ENCODE peak calls at places on chromosomes 12 and 14, in seven cellular contexts. F is K562, L is HCT116, W is SK-N-SH, M is HepG2, G is GM12878, R is H1. A is an unnamed sample.

GRCh38 chr14:83561261-83561660 is 1968.7 kb upstream of the FLRT2 start:
- DNase-seq in W (no peak), M (no peak), F (no peak), G (no peak), L (no peak), R (no peak), A (no peak)

GRCh38 chr12:11731455-11731854 is 82.0 kb downstream of the ETV6 start:
- DNase-seq in G (no peak), M (no peak), F (no peak), L (no peak), R (no peak), W (no peak), A (no peak)

GRCh38 chr12:17928708-17929366 is 161.2 kb downstream of the RERGL start:
- DNase-seq in G (no peak), M (peak), F (no peak), R (no peak), L (peak), W (no peak), A (no peak)

GRCh38 chr12:108106599-108106998 is 22.5 kb upstream of the WSCD2 start:
- DNase-seq in M (no peak), F (no peak), W (no peak), G (no peak), L (no peak), R (no peak), A (no peak)

GRCh38 chr12:52346596-52346995 is 20.7 kb downstream of the KRT85 start:
- DNase-seq in M (no peak), R (no peak), G (peak), F (no peak), L (no peak), W (no peak), A (no peak)

GRCh38 chr12:48422060-48422459 is 50.3 kb upstream of the ANP32D start:
- DNase-seq in R (no peak), F (no peak), M (no peak), G (no peak), W (no peak), L (no peak), A (no peak)

GRCh38 chr12:110224379-110225304 is 56.4 kb upstream of the ATP2A2 start:
- DNase-seq in G (no peak), R (no peak), W (peak), M (peak), L (no peak), F (peak), A (peak)

GRCh38 chr14:99191663-99192621 is 80.1 kb downstream of the BCL11B start:
- DNase-seq in F (no peak), L (no peak), W (no peak), R (no peak), G (no peak), M (no peak), A (peak)

GRCh38 chr14:90999299-90999698 is 61.1 kb downstream of the RPS6KA5 start:
- DNase-seq in R (no peak), G (no peak), L (no peak), W (no peak), M (no peak), F (peak), A (no peak)

GRCh38 chr12:42442328-42442759 is 116.4 kb downstream of the PPHLN1 start:
- DNase-seq in W (no peak), R (peak), G (no peak), M (peak), L (no peak), F (peak), A (no peak)

GRCh38 chr12:107379852-107380567 is 286.7 kb upstream of the CRY1 start:
- DNase-seq in W (no peak), L (peak), R (no peak), G (no peak), F (no peak), M (peak), A (peak)

GRCh38 chr12:106342397-106343212 is 14.9 kb upstream of the POLR3B start:
- DNase-seq in F (no peak), W (no peak), L (no peak), G (no peak), R (no peak), M (peak), A (no peak)

GRCh38 chr14:90643982-90644510 is 172.2 kb downstream of the TTC7B start:
- DNase-seq in F (no peak), G (no peak), M (no peak), L (no peak), W (no peak), R (no peak), A (no peak)

GRCh38 chr14:74660167-74660566 is 48.1 kb upstream of the LTBP2 start:
- DNase-seq in R (no peak), F (peak), G (no peak), M (no peak), W (no peak), L (no peak), A (no peak)

GRCh38 chr14:29773990-29774389 is 153.7 kb downstream of the PRKD1 start:
- DNase-seq in M (no peak), L (no peak), R (no peak), W (no peak), F (no peak), G (no peak), A (no peak)

GRCh38 chr14:41830679-41831078 is 224.0 kb downstream of the LRFN5 start:
- DNase-seq in R (no peak), L (no peak), F (no peak), M (no peak), W (no peak), G (no peak), A (no peak)

GRCh38 chr14:95662376-95663186 is 23.6 kb upstream of the TCL1B start:
- DNase-seq in L (no peak), W (no peak), G (peak), M (no peak), F (no peak), R (no peak), A (no peak)

GRCh38 chr12:92041742-92042141 is 103.9 kb downstream of the BTG1 start:
- DNase-seq in W (no peak), L (no peak), F (no peak), R (no peak), G (no peak), M (no peak), A (no peak)

GRCh38 chr14:55074662-55075061 is 23.2 kb downstream of the MAPK1IP1L start:
- DNase-seq in F (no peak), L (no peak), W (no peak), G (peak), M (no peak), R (peak), A (no peak)

GRCh38 chr14:20973501-20973900 is 16.3 kb upstream of the METTL17 start:
- DNase-seq in R (no peak), F (no peak), G (no peak), L (no peak), W (no peak), M (no peak), A (no peak)

GRCh38 chr12:74906224-74906623 is 303.4 kb downstream of the KCNC2 start:
- DNase-seq in M (peak), G (no peak), L (no peak), F (no peak), W (no peak), R (no peak), A (no peak)

GRCh38 chr12:30753233-30753632 is 1.5 kb downstream of the CAPRIN2 start:
- DNase-seq in F (peak), R (no peak), L (no peak), G (no peak), M (peak), W (peak), A (peak)

GRCh38 chr14:73739899-73740685 is 25.9 kb upstream of the PNMA1 start:
- DNase-seq in F (no peak), R (no peak), G (no peak), L (no peak), W (no peak), M (no peak), A (no peak)

GRCh38 chr12:96294831-96295230 is 100.7 kb downstream of the ELK3 start:
- DNase-seq in G (no peak), W (no peak), R (no peak), M (no peak), L (no peak), F (no peak), A (no peak)

GRCh38 chr14:76193696-76194095 is 42.0 kb downstream of the GPATCH2L start:
- DNase-seq in G (no peak), F (no peak), L (no peak), R (no peak), W (no peak), M (no peak), A (no peak)

GRCh38 chr12:130127909-130128763 is 34.1 kb upstream of the FZD10 start:
- DNase-seq in W (no peak), F (no peak), L (no peak), G (no peak), M (no peak), R (no peak), A (no peak)

GRCh38 chr12:39006286-39006685 is 100.9 kb upstream of the CPNE8 start:
- DNase-seq in W (no peak), L (no peak), R (no peak), G (no peak), M (no peak), F (no peak), A (no peak)

GRCh38 chr12:56636118-56636674 is 6.1 kb upstream of the BAZ2A start:
- DNase-seq in M (peak), G (peak), R (peak), L (peak), F (peak), W (peak), A (peak)

GRCh38 chr12:56634242-56634836 is 4.2 kb upstream of the BAZ2A start:
- DNase-seq in F (peak), G (no peak), W (peak), L (peak), R (peak), M (peak), A (peak)

GRCh38 chr12:56636675-56637540 is 6.8 kb upstream of the BAZ2A start:
- DNase-seq in W (peak), F (peak), L (peak), R (peak), M (peak), G (peak), A (peak)

GRCh38 chr12:56634837-56635538 is 4.9 kb upstream of the BAZ2A start:
- DNase-seq in G (no peak), L (peak), F (peak), M (peak), R (peak), W (peak), A (peak)

DNA sequence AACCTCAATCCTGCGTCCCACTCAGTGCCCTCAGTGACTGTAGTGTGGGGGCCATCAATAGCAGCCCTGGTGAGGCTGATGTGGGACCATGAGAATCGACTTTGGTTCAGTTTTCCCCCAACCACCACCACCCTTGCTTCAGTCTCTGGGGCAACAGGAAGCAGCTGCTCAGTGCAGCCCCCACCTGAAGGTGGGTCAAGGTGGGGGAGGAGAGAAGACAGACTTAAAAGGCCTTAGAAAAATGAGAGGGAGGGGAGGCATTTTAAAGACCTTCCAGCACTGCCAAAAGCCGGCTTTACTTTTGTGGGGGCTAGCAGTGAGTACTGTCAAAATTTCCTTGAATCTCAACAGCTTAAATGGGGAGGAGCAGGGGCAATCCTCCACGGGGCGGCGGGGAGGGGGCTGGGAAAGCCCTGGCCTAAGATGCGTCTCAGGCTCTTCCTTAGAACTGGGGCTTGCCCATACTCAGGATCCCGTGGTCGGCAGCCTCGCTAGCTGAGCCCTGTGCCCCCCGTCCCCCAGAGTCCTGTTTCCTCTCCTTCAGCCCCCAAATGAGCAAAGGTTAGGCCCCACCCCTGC is 5.5 kb upstream of the BAZ2A start:
- DNase-seq in G (no peak), W (no peak), F (peak), M (no peak), L (no peak), R (peak), A (no peak)
- TF ChIP-seq JUND in G (no peak), W (no peak), F (no peak), M (no peak), L (no peak), R (no peak), A (no peak)

GRCh38 chr14:38074754-38075153 is 132.9 kb upstream of the SSTR1 start:
- DNase-seq in W (no peak), G (no peak), R (no peak), F (no peak), M (no peak), L (no peak), A (no peak)
- TF ChIP-seq JUND in W (no peak), G (no peak), R (no peak), F (no peak), M (no peak), L (no peak), A (no peak)

GRCh38 chr14:101008631-101009336 is 105.3 kb upstream of the RTL1 start:
- DNase-seq in W (no peak), R (no peak), M (no peak), G (no peak), L (no peak), F (no peak), A (no peak)

GRCh38 chr14:101010835-101011234 is 107.3 kb upstream of the RTL1 start:
- DNase-seq in G (no peak), R (no peak), F (no peak), W (peak), M (no peak), L (no peak), A (no peak)

GRCh38 chr14:101008196-101008595 is 104.7 kb upstream of the RTL1 start:
- DNase-seq in G (no peak), M (no peak), L (no peak), R (peak), W (no peak), F (no peak), A (no peak)

GRCh38 chr14:101010293-101010692 is 106.8 kb upstream of the RTL1 start:
- DNase-seq in G (no peak), W (peak), R (peak), F (no peak), L (no peak), M (no peak), A (no peak)

DNA sequence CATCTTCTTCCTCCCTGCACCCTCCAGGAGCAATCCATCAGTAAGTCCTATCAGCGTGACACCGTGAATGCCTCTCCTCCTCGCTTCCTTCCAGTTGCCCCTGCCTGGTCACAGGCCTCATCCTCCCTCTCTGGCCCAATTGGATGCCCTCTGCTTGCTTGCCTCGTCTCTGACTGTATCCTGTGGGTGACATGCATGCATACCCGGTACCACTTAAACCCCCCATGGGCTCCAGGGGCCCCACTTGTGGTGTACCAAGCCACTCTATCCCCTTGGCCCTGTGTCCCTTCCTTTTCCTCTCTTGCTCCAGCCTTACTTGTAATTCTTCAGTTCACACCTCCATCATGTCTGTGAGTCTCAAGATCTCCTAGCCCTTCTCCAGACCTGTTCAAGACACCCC is 106.0 kb upstream of the RTL1 start:
- DNase-seq in G (no peak), M (no peak), R (peak), F (no peak), W (no peak), L (no peak), A (no peak)
- TF ChIP-seq JUND in G (no peak), M (no peak), R (no peak), F (no peak), W (no peak), L (no peak), A (no peak)

DNA sequence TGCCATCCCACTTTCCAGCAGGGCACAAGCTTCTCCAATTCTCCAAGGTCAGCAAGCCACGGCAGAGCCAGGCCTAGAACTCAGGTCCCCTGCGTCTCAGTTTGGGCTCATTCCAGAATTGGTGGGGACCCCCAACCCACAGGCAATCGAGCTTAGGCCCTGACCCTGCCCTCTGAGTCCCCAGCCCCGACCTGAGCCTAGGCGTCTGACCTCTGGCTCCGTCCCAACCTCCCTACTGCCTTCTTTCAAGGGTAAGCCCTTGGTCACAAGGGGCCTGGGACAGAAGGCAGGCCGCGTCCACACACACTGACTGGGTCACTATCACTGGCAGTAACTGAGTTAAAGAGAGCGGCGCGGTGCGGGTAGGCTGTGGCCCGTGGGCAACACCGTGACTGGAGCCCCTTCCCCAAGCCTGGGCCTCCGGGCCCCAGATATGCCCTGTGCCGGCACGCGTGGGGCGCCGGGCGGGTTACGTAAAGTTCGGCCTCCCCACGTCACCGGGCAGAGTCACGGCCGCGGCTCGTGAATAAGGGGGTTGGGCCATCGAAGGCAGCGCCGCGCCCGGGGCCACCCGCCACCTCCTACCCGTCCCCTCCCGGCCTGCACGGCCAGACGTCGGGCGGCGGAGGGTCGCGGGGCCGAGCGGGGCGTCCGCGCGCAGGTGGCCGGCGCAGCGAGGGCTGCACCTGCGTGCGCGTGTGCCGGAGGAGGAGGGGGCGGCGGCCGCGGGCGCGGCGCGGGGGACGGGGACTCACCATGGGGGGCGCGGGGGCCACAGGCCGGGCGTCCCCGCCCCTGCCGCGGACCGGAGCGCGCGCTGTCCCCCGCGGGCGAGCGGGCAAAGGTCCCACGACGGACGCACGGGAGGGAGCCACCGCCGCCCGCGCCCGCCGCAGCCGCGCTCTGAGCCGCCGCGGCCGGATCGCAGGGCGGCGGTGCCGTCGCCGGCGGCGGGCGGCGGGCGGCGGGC is 517 bp downstream of the ANKRD9 start:
- DNase-seq in L (no peak), G (no peak), F (peak), W (peak), M (no peak), R (no peak), A (peak)
- TF ChIP-seq JUND in L (no peak), G (no peak), F (no peak), W (no peak), M (no peak), R (no peak), A (no peak)

GRCh38 chr12:116189692-116190091 is 87.8 kb downstream of the MED13L start:
- DNase-seq in M (no peak), W (no peak), R (no peak), L (no peak), F (no peak), G (no peak), A (no peak)

GRCh38 chr12:116188581-116188980 is 88.9 kb downstream of the MED13L start:
- DNase-seq in R (no peak), L (no peak), W (no peak), G (no peak), F (no peak), M (no peak), A (no peak)

GRCh38 chr12:116186482-116187157 is 90.9 kb downstream of the MED13L start:
- DNase-seq in M (peak), L (no peak), G (no peak), W (no peak), F (no peak), R (no peak), A (no peak)

GRCh38 chr12:116184766-116185165 is 92.7 kb downstream of the MED13L start:
- DNase-seq in M (no peak), R (no peak), L (no peak), G (no peak), F (no peak), W (no peak), A (no peak)

GRCh38 chr12:116187158-116187511 is 90.4 kb downstream of the MED13L start:
- DNase-seq in F (no peak), W (no peak), R (no peak), M (no peak), G (no peak), L (no peak), A (no peak)
- TF ChIP-seq JUND in F (no peak), W (no peak), R (no peak), M (no peak), G (no peak), L (no peak), A (no peak)

DNA sequence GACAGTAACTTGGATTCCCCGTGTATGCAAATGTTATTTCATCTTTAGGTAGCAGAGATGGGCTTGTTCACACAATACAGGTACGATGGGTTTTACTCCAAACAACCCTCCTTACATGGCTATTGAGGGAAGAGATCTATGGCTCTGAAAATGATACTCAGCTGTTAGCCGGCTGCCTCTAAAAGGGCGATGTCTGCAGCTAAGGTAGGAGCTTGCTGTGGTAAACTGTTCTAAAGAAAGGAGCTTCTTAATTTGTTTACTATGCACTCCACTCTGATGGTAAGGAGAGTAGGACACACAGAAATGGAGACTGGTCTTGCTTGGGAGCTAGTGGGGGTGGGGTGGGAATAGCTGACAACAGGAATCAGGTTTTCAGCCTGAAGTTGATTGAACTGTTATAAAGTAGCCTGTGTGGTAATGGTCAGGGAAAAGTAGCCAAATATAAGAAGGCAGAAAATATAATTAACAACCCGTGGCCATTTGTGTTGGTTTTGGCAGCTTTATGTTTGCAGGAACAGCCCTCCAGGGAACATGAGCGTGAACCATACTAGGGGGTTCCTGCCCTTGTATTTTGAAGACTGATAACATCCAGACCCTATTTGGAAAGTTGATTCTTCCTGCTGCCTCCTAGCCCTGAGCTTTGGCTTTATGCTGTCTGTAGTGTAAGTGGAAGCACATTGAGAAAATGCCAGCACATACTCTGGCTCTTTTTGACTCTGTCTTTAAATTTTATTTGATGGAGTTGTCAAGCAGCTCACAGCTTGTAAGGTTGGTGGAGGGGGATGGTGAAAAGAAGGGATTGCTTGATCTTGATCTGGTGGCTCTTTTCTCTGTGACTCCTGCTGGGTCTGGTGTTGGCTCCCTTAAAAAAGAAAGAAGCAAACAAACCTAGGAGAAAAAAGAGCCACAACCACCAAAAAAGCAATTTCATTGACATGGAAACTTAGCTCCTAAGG is 929.8 kb downstream of the DIO2 start:
- DNase-seq in G (no peak), F (no peak), R (peak), W (no peak), M (no peak), L (no peak), A (no peak)
- TF ChIP-seq JUND in G (no peak), F (no peak), R (no peak), W (no peak), M (no peak), L (no peak), A (no peak)

GRCh38 chr12:84191779-84192178 is 720.8 kb downstream of the SLC6A15 start:
- DNase-seq in G (no peak), W (no peak), F (no peak), R (no peak), M (no peak), L (no peak), A (no peak)
- TF ChIP-seq JUND in G (no peak), W (no peak), F (no peak), R (no peak), M (no peak), L (no peak), A (no peak)